ENCODE peak calls at places on chromosome 1, in ten cellular contexts. One of them, this sample, is unnamed.

GRCh38 chr1:149986486-149987296 is 23.8 kb downstream of the OTUD7B start:
- DNase-seq in brain microvascular endothelial cell: peak; percentile 59
- DNase-seq in thyroid gland: no peak
- DNase-seq in fibroblast of the aortic adventitia: peak; percentile 90
- DNase-seq in BJ: peak; percentile 82
- DNase-seq in H9: no peak
- DNase-seq in choroid plexus epithelial cell: peak; percentile 83
- DNase-seq in neural progenitor cell: no peak
- DNase-seq in IMR-90: peak; percentile 89
- DNase-seq in OCI-LY7: no peak
- DNase-seq in this sample: no peak

GRCh38 chr1:90721210-90722194 is 4.4 kb upstream of the BARHL2 start:
- DNase-seq in fibroblast of the aortic adventitia: peak; percentile 53
- DNase-seq in neural progenitor cell: peak; percentile 91
- DNase-seq in choroid plexus epithelial cell: peak; percentile 69
- DNase-seq in thyroid gland: peak; percentile 72
- DNase-seq in OCI-LY7: peak; percentile 70
- DNase-seq in BJ: peak; percentile 1
- DNase-seq in brain microvascular endothelial cell: peak; percentile 21
- DNase-seq in IMR-90: peak; percentile 41
- DNase-seq in H9: peak; percentile 78
- DNase-seq in this sample: no peak

GRCh38 chr1:228174482-228175315 is 9.1 kb downstream of the IBA57 start:
- DNase-seq in OCI-LY7: peak; percentile 50
- DNase-seq in IMR-90: no peak
- DNase-seq in fibroblast of the aortic adventitia: no peak
- DNase-seq in H9: peak; percentile 86
- DNase-seq in brain microvascular endothelial cell: no peak
- DNase-seq in thyroid gland: no peak
- DNase-seq in neural progenitor cell: peak; percentile 71
- DNase-seq in BJ: no peak
- DNase-seq in choroid plexus epithelial cell: no peak
- DNase-seq in this sample: no peak

GRCh38 chr1:100979652-100980051 is 45.9 kb downstream of the DPH5 start:
- DNase-seq in H9: no peak
- DNase-seq in BJ: no peak
- DNase-seq in OCI-LY7: no peak
- DNase-seq in neural progenitor cell: no peak
- DNase-seq in brain microvascular endothelial cell: no peak
- DNase-seq in fibroblast of the aortic adventitia: no peak
- DNase-seq in choroid plexus epithelial cell: no peak
- DNase-seq in thyroid gland: no peak
- DNase-seq in IMR-90: no peak
- DNase-seq in this sample: no peak

GRCh38 chr1:182615468-182616129 is 11.4 kb upstream of the RGS16 start:
- DNase-seq in thyroid gland: peak; percentile 71
- DNase-seq in brain microvascular endothelial cell: no peak
- DNase-seq in BJ: no peak
- DNase-seq in fibroblast of the aortic adventitia: peak; percentile 66
- DNase-seq in neural progenitor cell: peak; percentile 86
- DNase-seq in IMR-90: no peak
- DNase-seq in H9: no peak
- DNase-seq in choroid plexus epithelial cell: peak; percentile 40
- DNase-seq in OCI-LY7: peak; percentile 39
- DNase-seq in this sample: no peak

GRCh38 chr1:115467790-115468189 is 129.7 kb upstream of the NGF start:
- DNase-seq in brain microvascular endothelial cell: no peak
- DNase-seq in fibroblast of the aortic adventitia: no peak
- DNase-seq in BJ: no peak
- DNase-seq in choroid plexus epithelial cell: no peak
- DNase-seq in OCI-LY7: no peak
- DNase-seq in IMR-90: no peak
- DNase-seq in thyroid gland: no peak
- DNase-seq in neural progenitor cell: no peak
- DNase-seq in H9: no peak
- DNase-seq in this sample: no peak

GRCh38 chr1:5599541-5599940 is 392.7 kb downstream of the NPHP4 start:
- DNase-seq in OCI-LY7: no peak
- DNase-seq in fibroblast of the aortic adventitia: no peak
- DNase-seq in H9: peak; percentile 17
- DNase-seq in BJ: no peak
- DNase-seq in IMR-90: no peak
- DNase-seq in brain microvascular endothelial cell: no peak
- DNase-seq in thyroid gland: no peak
- DNase-seq in neural progenitor cell: no peak
- DNase-seq in choroid plexus epithelial cell: no peak
- DNase-seq in this sample: peak; percentile 45

GRCh38 chr1:145846191-145846590 is 761 bp downstream of the NUDT17 start:
- DNase-seq in thyroid gland: no peak
- DNase-seq in BJ: no peak
- DNase-seq in IMR-90: peak; percentile 31
- DNase-seq in fibroblast of the aortic adventitia: peak; percentile 37
- DNase-seq in neural progenitor cell: peak; percentile 69
- DNase-seq in OCI-LY7: peak; percentile 59
- DNase-seq in choroid plexus epithelial cell: peak; percentile 59
- DNase-seq in brain microvascular endothelial cell: no peak
- DNase-seq in H9: peak; percentile 56
- DNase-seq in this sample: no peak

GRCh38 chr1:154931940-154932487 is 4.5 kb downstream of the PMVK start:
- DNase-seq in IMR-90: no peak
- DNase-seq in H9: no peak
- DNase-seq in brain microvascular endothelial cell: no peak
- DNase-seq in BJ: no peak
- DNase-seq in choroid plexus epithelial cell: no peak
- DNase-seq in fibroblast of the aortic adventitia: no peak
- DNase-seq in OCI-LY7: no peak
- DNase-seq in thyroid gland: no peak
- DNase-seq in neural progenitor cell: no peak
- DNase-seq in this sample: no peak

GRCh38 chr1:150567717-150568561 is 11.5 kb downstream of the MCL1 start:
- DNase-seq in H9: peak; percentile 94
- DNase-seq in fibroblast of the aortic adventitia: peak; percentile 97
- DNase-seq in brain microvascular endothelial cell: peak; percentile 97
- DNase-seq in neural progenitor cell: peak; percentile 93
- DNase-seq in BJ: peak; percentile 98
- DNase-seq in OCI-LY7: peak; percentile 78
- DNase-seq in thyroid gland: peak; percentile 97
- DNase-seq in choroid plexus epithelial cell: peak; percentile 99
- DNase-seq in IMR-90: peak; percentile 98
- DNase-seq in this sample: no peak

GRCh38 chr1:20466231-20466630 is 19.8 kb downstream of the CAMK2N1 start:
- DNase-seq in brain microvascular endothelial cell: no peak
- DNase-seq in OCI-LY7: no peak
- DNase-seq in fibroblast of the aortic adventitia: no peak
- DNase-seq in H9: no peak
- DNase-seq in IMR-90: no peak
- DNase-seq in neural progenitor cell: no peak
- DNase-seq in BJ: no peak
- DNase-seq in choroid plexus epithelial cell: no peak
- DNase-seq in thyroid gland: no peak
- DNase-seq in this sample: no peak

GRCh38 chr1:20472121-20472520 is 13.9 kb downstream of the CAMK2N1 start:
- DNase-seq in H9: no peak
- DNase-seq in brain microvascular endothelial cell: no peak
- DNase-seq in BJ: no peak
- DNase-seq in OCI-LY7: no peak
- DNase-seq in fibroblast of the aortic adventitia: no peak
- DNase-seq in neural progenitor cell: no peak
- DNase-seq in thyroid gland: no peak
- DNase-seq in choroid plexus epithelial cell: no peak
- DNase-seq in IMR-90: no peak
- DNase-seq in this sample: no peak

GRCh38 chr1:20472860-20473711 is 12.9 kb downstream of the CAMK2N1 start:
- DNase-seq in BJ: no peak
- DNase-seq in H9: peak; percentile 90
- DNase-seq in OCI-LY7: peak; percentile 55
- DNase-seq in neural progenitor cell: peak; percentile 92
- DNase-seq in brain microvascular endothelial cell: no peak
- DNase-seq in fibroblast of the aortic adventitia: peak; percentile 60
- DNase-seq in choroid plexus epithelial cell: peak; percentile 61
- DNase-seq in thyroid gland: peak; percentile 38
- DNase-seq in IMR-90: peak; percentile 49
- DNase-seq in this sample: no peak

GRCh38 chr1:20470174-20470573 is 15.8 kb downstream of the CAMK2N1 start:
- DNase-seq in thyroid gland: no peak
- DNase-seq in BJ: no peak
- DNase-seq in OCI-LY7: no peak
- DNase-seq in brain microvascular endothelial cell: no peak
- DNase-seq in H9: no peak
- DNase-seq in neural progenitor cell: no peak
- DNase-seq in fibroblast of the aortic adventitia: no peak
- DNase-seq in choroid plexus epithelial cell: no peak
- DNase-seq in IMR-90: no peak
- DNase-seq in this sample: no peak

DNA sequence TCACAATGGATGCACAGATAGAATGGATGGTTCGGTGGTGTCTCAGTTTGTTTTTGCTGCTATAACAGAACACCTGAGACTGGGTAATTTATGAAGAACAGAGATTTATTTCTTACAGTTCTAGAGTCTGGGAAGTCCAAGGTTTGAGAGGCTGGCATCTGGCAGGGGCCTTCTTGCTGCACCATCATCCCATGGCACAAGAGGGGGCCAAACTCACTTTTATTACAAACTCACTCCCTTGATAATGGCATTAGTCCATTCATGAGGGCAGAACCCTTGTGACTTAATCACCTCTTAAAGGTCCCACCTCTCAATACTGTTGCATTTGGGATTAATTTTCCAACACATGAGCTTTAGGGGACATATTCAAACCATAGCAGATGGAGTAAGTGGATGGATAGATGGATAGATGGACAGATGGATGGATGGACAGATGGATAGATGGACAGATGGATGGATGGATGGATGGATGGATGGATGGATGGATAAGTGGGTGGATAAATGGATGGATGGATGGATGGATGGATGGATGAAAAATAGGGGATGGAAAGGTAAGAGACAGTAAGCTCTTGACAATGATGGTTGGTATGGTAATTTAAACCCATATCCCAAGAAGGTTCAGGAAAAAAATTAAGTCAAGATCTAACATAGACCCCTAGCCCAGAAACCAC is 16.5 kb downstream of the CAMK2N1 start:
- DNase-seq in neural progenitor cell: no peak
- DNase-seq in H9: no peak
- DNase-seq in fibroblast of the aortic adventitia: no peak
- DNase-seq in IMR-90: no peak
- DNase-seq in BJ: no peak
- DNase-seq in choroid plexus epithelial cell: no peak
- DNase-seq in OCI-LY7: no peak
- DNase-seq in brain microvascular endothelial cell: no peak
- DNase-seq in thyroid gland: no peak
- DNase-seq in this sample: no peak
- TF ChIP-seq CTCF in neural progenitor cell: no peak
- TF ChIP-seq CTCF in H9: no peak
- TF ChIP-seq CTCF in fibroblast of the aortic adventitia: no peak
- TF ChIP-seq CTCF in IMR-90: peak; percentile 24
- TF ChIP-seq CTCF in BJ: peak; percentile 17
- TF ChIP-seq CTCF in choroid plexus epithelial cell: peak; percentile 22
- TF ChIP-seq CTCF in OCI-LY7: peak; percentile 42
- TF ChIP-seq CTCF in brain microvascular endothelial cell: peak; percentile 27
- TF ChIP-seq CTCF in thyroid gland: no peak
- TF ChIP-seq CTCF in this sample: no peak

GRCh38 chr1:59290173-59290954 is 6.5 kb upstream of the FGGY start:
- DNase-seq in fibroblast of the aortic adventitia: peak; percentile 26
- DNase-seq in brain microvascular endothelial cell: peak; percentile 35
- DNase-seq in choroid plexus epithelial cell: peak; percentile 68
- DNase-seq in BJ: no peak
- DNase-seq in IMR-90: peak; percentile 52
- DNase-seq in H9: peak; percentile 73
- DNase-seq in thyroid gland: peak; percentile 59
- DNase-seq in neural progenitor cell: peak; percentile 66
- DNase-seq in OCI-LY7: peak; percentile 29
- DNase-seq in this sample: no peak
- TF ChIP-seq CTCF in fibroblast of the aortic adventitia: peak; percentile 23
- TF ChIP-seq CTCF in brain microvascular endothelial cell: peak; percentile 65
- TF ChIP-seq CTCF in choroid plexus epithelial cell: peak; percentile 59
- TF ChIP-seq CTCF in BJ: peak; percentile 32
- TF ChIP-seq CTCF in IMR-90: peak; percentile 38
- TF ChIP-seq CTCF in H9: peak; percentile 75
- TF ChIP-seq CTCF in thyroid gland: peak; percentile 65
- TF ChIP-seq CTCF in neural progenitor cell: peak; percentile 60
- TF ChIP-seq CTCF in OCI-LY7: peak; percentile 59
- TF ChIP-seq CTCF in this sample: peak; percentile 57

GRCh38 chr1:175195281-175195680 is 2.7 kb upstream of the KIAA0040 start:
- DNase-seq in fibroblast of the aortic adventitia: no peak
- DNase-seq in IMR-90: no peak
- DNase-seq in brain microvascular endothelial cell: no peak
- DNase-seq in H9: no peak
- DNase-seq in OCI-LY7: peak; percentile 60
- DNase-seq in BJ: no peak
- DNase-seq in choroid plexus epithelial cell: no peak
- DNase-seq in neural progenitor cell: no peak
- DNase-seq in thyroid gland: no peak
- DNase-seq in this sample: no peak

GRCh38 chr1:175193339-175193950 is 869 bp upstream of the KIAA0040 start:
- DNase-seq in BJ: no peak
- DNase-seq in choroid plexus epithelial cell: no peak
- DNase-seq in fibroblast of the aortic adventitia: no peak
- DNase-seq in thyroid gland: no peak
- DNase-seq in brain microvascular endothelial cell: no peak
- DNase-seq in OCI-LY7: no peak
- DNase-seq in neural progenitor cell: no peak
- DNase-seq in IMR-90: no peak
- DNase-seq in H9: no peak
- DNase-seq in this sample: no peak

GRCh38 chr1:175191654-175192053 is 922 bp downstream of the KIAA0040 start:
- DNase-seq in H9: no peak
- DNase-seq in OCI-LY7: peak; percentile 61
- DNase-seq in brain microvascular endothelial cell: no peak
- DNase-seq in neural progenitor cell: peak; percentile 14
- DNase-seq in BJ: no peak
- DNase-seq in thyroid gland: peak; percentile 43
- DNase-seq in fibroblast of the aortic adventitia: peak; percentile 3
- DNase-seq in choroid plexus epithelial cell: no peak
- DNase-seq in IMR-90: no peak
- DNase-seq in this sample: no peak

GRCh38 chr1:175192111-175192629 is 406 bp downstream of the KIAA0040 start:
- DNase-seq in IMR-90: no peak
- DNase-seq in BJ: no peak
- DNase-seq in choroid plexus epithelial cell: peak; percentile 11
- DNase-seq in neural progenitor cell: peak; percentile 42
- DNase-seq in fibroblast of the aortic adventitia: peak; percentile 21
- DNase-seq in H9: peak; percentile 53
- DNase-seq in OCI-LY7: peak; percentile 60
- DNase-seq in brain microvascular endothelial cell: no peak
- DNase-seq in thyroid gland: peak; percentile 86
- DNase-seq in this sample: no peak

GRCh38 chr1:175192630-175193338 is at the start of gene KIAA0040:
- DNase-seq in thyroid gland: peak; percentile 84
- DNase-seq in BJ: no peak
- DNase-seq in OCI-LY7: peak; percentile 80
- DNase-seq in brain microvascular endothelial cell: no peak
- DNase-seq in H9: peak; percentile 83
- DNase-seq in choroid plexus epithelial cell: no peak
- DNase-seq in IMR-90: no peak
- DNase-seq in neural progenitor cell: peak; percentile 72
- DNase-seq in fibroblast of the aortic adventitia: no peak
- DNase-seq in this sample: no peak
- TF ChIP-seq CTCF in thyroid gland: no peak
- TF ChIP-seq CTCF in BJ: peak; percentile 46
- TF ChIP-seq CTCF in OCI-LY7: peak; percentile 22
- TF ChIP-seq CTCF in brain microvascular endothelial cell: peak; percentile 4
- TF ChIP-seq CTCF in H9: peak; percentile 38
- TF ChIP-seq CTCF in choroid plexus epithelial cell: no peak
- TF ChIP-seq CTCF in IMR-90: no peak
- TF ChIP-seq CTCF in neural progenitor cell: peak; percentile 13
- TF ChIP-seq CTCF in fibroblast of the aortic adventitia: no peak
- TF ChIP-seq CTCF in this sample: peak; percentile 33

GRCh38 chr1:95916616-95917015 is 682.6 kb downstream of the RWDD3 start:
- DNase-seq in brain microvascular endothelial cell: no peak
- DNase-seq in BJ: no peak
- DNase-seq in IMR-90: peak; percentile 14
- DNase-seq in neural progenitor cell: peak; percentile 40
- DNase-seq in fibroblast of the aortic adventitia: peak; percentile 21
- DNase-seq in H9: no peak
- DNase-seq in thyroid gland: no peak
- DNase-seq in OCI-LY7: no peak
- DNase-seq in choroid plexus epithelial cell: peak; percentile 39
- DNase-seq in this sample: no peak
- TF ChIP-seq CTCF in brain microvascular endothelial cell: peak; percentile 52
- TF ChIP-seq CTCF in BJ: no peak
- TF ChIP-seq CTCF in IMR-90: peak; percentile 35
- TF ChIP-seq CTCF in neural progenitor cell: peak; percentile 64
- TF ChIP-seq CTCF in fibroblast of the aortic adventitia: peak; percentile 46
- TF ChIP-seq CTCF in H9: peak; percentile 77
- TF ChIP-seq CTCF in thyroid gland: no peak
- TF ChIP-seq CTCF in OCI-LY7: no peak
- TF ChIP-seq CTCF in choroid plexus epithelial cell: peak; percentile 58
- TF ChIP-seq CTCF in this sample: peak; percentile 64